ENCODE peak calls at places on chromosomes 11 and 22, in five cellular contexts. X, G, B, W and T are unnamed samples.

GRCh38 chr11:91133361-91133760 is 910.5 kb upstream of the CHORDC1 start:
- DNase-seq in W (no peak), G (no peak), B (no peak), X (no peak), T (no peak)

GRCh38 chr11:58731819-58732218 is at the start of gene GLYAT:
- DNase-seq in G (no peak), W (no peak), X (no peak), B (peak), T (no peak)

GRCh38 chr11:86197448-86197847 is 47.1 kb upstream of the EED start:
- DNase-seq in X (no peak), G (no peak), B (no peak), W (no peak), T (no peak)

GRCh38 chr11:102449651-102450570 is 2.7 kb downstream of the TMEM123 start:
- DNase-seq in W (no peak), X (no peak), B (peak), G (no peak), T (no peak)

GRCh38 chr11:650482-650881 is 13.4 kb downstream of the DRD4 start:
- DNase-seq in W (no peak), B (no peak), G (no peak), X (no peak), T (no peak)

GRCh38 chr11:77883775-77884174 is 62.8 kb downstream of the AAMDC start:
- DNase-seq in X (no peak), B (no peak), W (no peak), G (no peak), T (no peak)

GRCh38 chr22:44084044-44084772 is 60.1 kb downstream of the PARVB start:
- DNase-seq in W (no peak), B (no peak), X (no peak), G (no peak), T (no peak)

GRCh38 chr11:61690706-61691377 is 10.7 kb downstream of the DAGLA start:
- DNase-seq in X (no peak), G (no peak), B (no peak), W (no peak), T (no peak)

GRCh38 chr22:46568102-46568809 is 30.8 kb upstream of the CELSR1 start:
- DNase-seq in W (no peak), G (no peak), B (no peak), X (no peak), T (no peak)

GRCh38 chr11:133619973-133620372 is 87.7 kb upstream of the OPCML start:
- DNase-seq in X (no peak), G (no peak), W (no peak), B (peak), T (no peak)

GRCh38 chr22:46731246-46732040 is 6.6 kb downstream of the CERK start:
- DNase-seq in G (no peak), X (no peak), W (peak), B (peak), T (no peak)

GRCh38 chr11:47464479-47464878 is 15.5 kb upstream of the RAPSN start:
- DNase-seq in B (no peak), G (no peak), W (no peak), X (no peak), T (no peak)

GRCh38 chr11:71466358-71466757 is 13.4 kb downstream of the NADSYN1 start:
- DNase-seq in W (no peak), B (no peak), G (no peak), X (no peak), T (no peak)

GRCh38 chr22:50728523-50728931 is 9.5 kb upstream of the ACR start:
- DNase-seq in B (no peak), X (no peak), W (no peak), G (no peak), T (no peak)

GRCh38 chr22:25702046-25702445 is 39.9 kb upstream of the MYO18B start:
- DNase-seq in B (peak), X (no peak), G (no peak), W (no peak), T (no peak)

GRCh38 chr22:24141586-24141985 is 39.7 kb upstream of the SUSD2 start:
- DNase-seq in W (no peak), B (no peak), X (no peak), G (no peak), T (no peak)

DNA sequence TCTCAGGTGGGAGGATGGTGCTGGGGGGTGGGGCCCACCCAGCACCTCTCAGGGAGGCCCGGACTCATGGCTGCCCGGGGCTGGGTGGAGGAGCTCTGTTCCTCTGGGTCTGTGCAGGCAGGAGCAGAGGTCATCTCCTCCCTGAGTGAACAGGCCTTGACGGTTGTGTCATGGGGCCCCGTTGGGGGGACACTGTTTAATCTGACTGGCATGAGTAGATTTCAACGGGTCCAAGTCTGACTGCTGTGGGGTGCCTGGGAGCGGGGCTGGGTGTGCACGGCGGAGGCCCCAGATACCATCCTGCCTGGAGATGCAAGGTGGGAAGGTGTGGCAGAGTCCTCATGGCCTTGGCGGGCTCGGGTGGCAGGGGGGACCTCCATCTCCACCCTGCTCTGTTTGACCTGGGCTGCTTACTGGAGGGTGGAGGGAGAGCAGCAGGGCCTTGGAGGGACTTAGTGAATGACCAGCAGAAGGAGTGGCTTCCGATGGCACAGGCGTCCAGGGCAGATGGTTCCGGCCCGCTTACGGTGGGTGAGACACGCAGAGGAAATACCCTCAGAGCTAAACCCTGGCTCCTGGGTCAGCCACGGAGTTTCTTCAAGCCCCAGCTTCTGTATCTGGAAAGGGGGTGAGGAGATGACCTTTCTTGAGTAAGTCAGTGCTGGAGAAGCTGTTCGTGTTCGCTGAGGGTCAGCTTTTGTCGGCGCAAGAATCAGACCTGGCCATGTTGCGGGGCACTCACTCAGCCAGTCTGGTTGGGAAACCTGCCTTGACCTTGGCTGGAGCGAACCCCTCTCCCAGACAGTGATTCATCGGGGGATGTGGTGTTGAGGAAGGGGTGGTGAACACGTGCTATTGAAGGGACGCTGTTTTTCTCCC is 48.8 kb downstream of the SMIM38 start:
- DNase-seq in X (no peak), G (no peak), B (peak), W (no peak), T (no peak)
- TF ChIP-seq CTCF in X (no peak), G (no peak), B (no peak), W (no peak), T (no peak)

GRCh38 chr22:37283393-37283937 is 1.2 kb downstream of the CYTH4 start:
- DNase-seq in X (peak), W (no peak), B (no peak), G (no peak), T (no peak)
- TF ChIP-seq CTCF in X (peak), W (no peak), B (no peak), G (peak), T (no peak)

GRCh38 chr11:123235687-123236261 is 40.7 kb upstream of the CLMP start:
- DNase-seq in W (no peak), X (no peak), B (no peak), G (no peak), T (no peak)
- TF ChIP-seq CTCF in W (no peak), X (no peak), B (no peak), G (peak), T (peak)

DNA sequence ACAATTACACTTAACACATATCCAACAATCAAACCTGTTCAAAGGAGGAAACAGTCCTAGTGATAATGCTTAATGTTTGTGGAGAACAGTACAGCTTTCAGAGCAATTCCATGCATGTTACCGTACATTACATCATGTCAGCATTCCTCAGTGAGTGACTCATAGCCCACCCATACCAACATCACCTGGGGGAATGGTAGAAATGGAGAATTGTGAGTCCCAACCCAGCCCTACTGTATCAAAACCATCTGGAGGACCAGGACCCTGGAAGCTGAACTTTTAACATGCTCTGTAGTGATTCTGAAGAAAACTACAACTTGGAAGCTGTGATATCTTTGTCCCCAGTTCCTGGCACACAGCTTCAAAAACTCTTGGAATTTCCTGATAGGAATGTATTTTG is 301.2 kb downstream of the BUD13 start:
- DNase-seq in W (no peak), X (no peak), G (no peak), B (peak), T (no peak)
- TF ChIP-seq CTCF in W (no peak), X (no peak), G (no peak), B (no peak), T (no peak)